ENCODE peak calls at places on chromosomes 3 and 15, in five cellular contexts. J is SJSA1, C is DMS153, B is mesendoderm, Y is GM12865. A is an unnamed sample.

GRCh38 chr3:176341963-176342362 is 855.3 kb downstream of the TBL1XR1 start:
- DNase-seq in J (no peak), C (no peak), B (no peak), Y (no peak), A (no peak)

GRCh38 chr15:62792960-62793758 is 249.4 kb upstream of the TPM1 start:
- DNase-seq in Y (peak; percentile 10), J (no peak), B (peak; percentile 39), C (no peak), A (peak; percentile 86)

GRCh38 chr3:5349343-5349742 is 161.8 kb downstream of the EDEM1 start:
- DNase-seq in Y (no peak), J (no peak), C (no peak), B (peak; percentile 23), A (no peak)

GRCh38 chr3:45236964-45237363 is 10.9 kb upstream of the TMEM158 start:
- DNase-seq in C (no peak), J (no peak), B (peak; percentile 40), Y (no peak), A (no peak)

GRCh38 chr3:165383381-165383780 is 187.2 kb upstream of the SLITRK3 start:
- DNase-seq in C (no peak), B (no peak), Y (no peak), J (no peak), A (no peak)

GRCh38 chr15:25737218-25737643 is 125.9 kb downstream of the ATP10A start:
- DNase-seq in C (no peak), B (no peak), Y (no peak), J (peak; percentile 80), A (peak; percentile 18)

GRCh38 chr3:197507081-197507480 is 48.7 kb downstream of the BDH1 start:
- DNase-seq in Y (no peak), B (no peak), C (no peak), J (no peak), A (peak; percentile 75)

GRCh38 chr3:40173291-40173710 is 136.2 kb upstream of the EIF1B start:
- DNase-seq in J (no peak), B (no peak), Y (no peak), C (no peak), A (no peak)

GRCh38 chr3:170953736-170954135 is 45.3 kb upstream of the EIF5A2 start:
- DNase-seq in C (no peak), B (no peak), Y (no peak), J (no peak), A (no peak)

GRCh38 chr15:49282366-49282765 is 112.3 kb downstream of the GALK2 start:
- DNase-seq in Y (no peak), J (peak; percentile 9), B (no peak), C (no peak), A (no peak)

GRCh38 chr3:175226444-175226843 is 367.3 kb downstream of the NAALADL2 start:
- DNase-seq in C (no peak), B (no peak), Y (no peak), J (no peak), A (no peak)

GRCh38 chr3:124823648-124824047 is 63.5 kb downstream of the ITGB5 start:
- DNase-seq in B (no peak), C (no peak), J (no peak), Y (no peak), A (no peak)

GRCh38 chr15:93048759-93049161 is 40.3 kb downstream of the RGMA start:
- DNase-seq in J (peak; percentile 94), B (no peak), C (no peak), Y (no peak), A (no peak)

GRCh38 chr15:29968099-29968892 is 114.5 kb upstream of the GOLGA8J start:
- DNase-seq in Y (no peak), B (peak; percentile 53), J (no peak), C (no peak), A (peak; percentile 70)

GRCh38 chr3:141894524-141895176 is 18.2 kb downstream of the ATP1B3 start:
- DNase-seq in Y (no peak), B (no peak), J (peak; percentile 41), C (no peak), A (no peak)

GRCh38 chr3:186044973-186045372 is 63.9 kb downstream of the ETV5 start:
- DNase-seq in Y (no peak), B (no peak), C (no peak), J (peak; percentile 48), A (no peak)

GRCh38 chr3:12157026-12157425 is 1.7 kb downstream of the TIMP4 start:
- DNase-seq in Y (no peak), B (no peak), C (no peak), J (no peak), A (no peak)

GRCh38 chr3:45273681-45274515 is 47.8 kb upstream of the TMEM158 start:
- DNase-seq in Y (no peak), C (peak; percentile 24), J (no peak), B (peak; percentile 73), A (no peak)

GRCh38 chr3:137792633-137793271 is 28.6 kb downstream of the SOX14 start:
- DNase-seq in C (no peak), J (no peak), Y (peak; percentile 55), B (peak; percentile 80), A (peak; percentile 68)

GRCh38 chr3:126450744-126451143 is 24.9 kb downstream of the ZXDC start:
- DNase-seq in C (no peak), Y (no peak), B (no peak), J (no peak), A (peak; percentile 43)

GRCh38 chr15:73859236-73859635 is 14.1 kb upstream of the TBC1D21 start:
- DNase-seq in Y (no peak), J (no peak), C (no peak), B (no peak), A (peak; percentile 29)

GRCh38 chr3:150925751-150926201 is 20.5 kb upstream of the MINDY4B start:
- DNase-seq in Y (peak; percentile 62), C (no peak), B (peak; percentile 86), J (peak; percentile 23), A (peak; percentile 85)

GRCh38 chr15:42549052-42549491 is 434 bp downstream of the HAUS2 start:
- DNase-seq in J (no peak), C (peak; percentile 0), Y (peak; percentile 51), B (peak; percentile 62), A (no peak)

GRCh38 chr15:48641416-48641815 is 4.1 kb downstream of the FBN1 start:
- DNase-seq in B (no peak), J (peak; percentile 50), C (no peak), Y (peak; percentile 63), A (no peak)

GRCh38 chr3:157122116-157122515 is 37.8 kb downstream of the CCNL1 start:
- DNase-seq in B (no peak), C (no peak), J (peak; percentile 27), Y (no peak), A (peak; percentile 75)

GRCh38 chr3:98793971-98794370 is 30.8 kb downstream of the ST3GAL6 start:
- DNase-seq in Y (no peak), J (no peak), C (no peak), B (no peak), A (no peak)

GRCh38 chr15:101320501-101321052 is 25.5 kb upstream of the SNRPA1 start:
- DNase-seq in C (peak; percentile 1), Y (peak; percentile 58), B (peak; percentile 84), J (no peak), A (peak; percentile 75)

GRCh38 chr3:30180305-30181275 is 425.8 kb upstream of the TGFBR2 start:
- DNase-seq in C (no peak), B (no peak), J (no peak), Y (no peak), A (no peak)

GRCh38 chr3:6326760-6327159 is 534.2 kb upstream of the GRM7 start:
- DNase-seq in Y (peak; percentile 35), B (peak; percentile 38), J (no peak), C (no peak), A (peak; percentile 59)

GRCh38 chr3:41522620-41523019 is 323.3 kb downstream of the CTNNB1 start:
- DNase-seq in J (no peak), C (no peak), Y (peak; percentile 84), B (no peak), A (no peak)

GRCh38 chr3:42161050-42161935 is 70.1 kb downstream of the TRAK1 start:
- DNase-seq in Y (no peak), J (peak; percentile 16), B (no peak), C (no peak), A (no peak)

GRCh38 chr3:124351430-124352142 is 359.7 kb upstream of the ROPN1 start:
- DNase-seq in B (peak; percentile 86), Y (peak; percentile 52), J (peak; percentile 55), C (peak; percentile 85), A (peak; percentile 77)

GRCh38 chr3:17544632-17545031 is 197.8 kb downstream of the TBC1D5 start:
- DNase-seq in Y (no peak), J (no peak), B (no peak), C (no peak), A (no peak)

GRCh38 chr15:77599899-77600298 is 32.8 kb downstream of the LINGO1 start:
- DNase-seq in B (peak; percentile 87), J (no peak), Y (peak; percentile 58), C (peak; percentile 78), A (no peak)

GRCh38 chr3:146543461-146544012 is 870 bp downstream of the PLSCR1 start:
- DNase-seq in J (peak; percentile 29), Y (peak; percentile 21), B (no peak), C (no peak), A (no peak)

GRCh38 chr15:88243895-88244787 is 12.4 kb downstream of the NTRK3 start:
- DNase-seq in J (peak; percentile 20), Y (peak; percentile 35), C (no peak), B (peak; percentile 75), A (peak; percentile 67)

GRCh38 chr3:69739204-69740102 is at the start of gene MITF:
- DNase-seq in B (peak; percentile 96), Y (peak; percentile 88), J (peak; percentile 81), C (peak; percentile 17), A (peak; percentile 96)

GRCh38 chr3:134496481-134497071 is 10.7 kb downstream of the CEP63 start:
- DNase-seq in C (no peak), J (no peak), Y (peak; percentile 52), B (no peak), A (no peak)

GRCh38 chr3:57963811-57964346 is 44.3 kb upstream of the FLNB start:
- DNase-seq in C (no peak), J (no peak), Y (no peak), B (no peak), A (no peak)